ENCODE peak calls at places on chromosomes 1 and 21, in seven cellular contexts. N is fibroblast of lung, B is mesendoderm, P is NT2/D1, U is Karpas-422, K is IMR-90, O is PC-3. D is an unnamed sample.

GRCh38 chr1:44805311-44806024 is 1.7 kb downstream of the DYNLT4 start:
- DNase-seq in N (no peak), B (no peak), P (no peak), U (no peak), K (no peak), O (no peak), D (no peak)

GRCh38 chr1:69702085-69702484 is 134.4 kb downstream of the LRRC7 start:
- DNase-seq in N (no peak), B (no peak), P (no peak), U (no peak), K (no peak), O (peak; percentile 34), D (no peak)

GRCh38 chr21:34205811-34206635 is 132.6 kb downstream of the MRPS6 start:
- DNase-seq in N (no peak), B (no peak), P (no peak), U (no peak), K (no peak), O (peak; percentile 58), D (peak; percentile 53)

GRCh38 chr1:8352471-8352845 is 34.5 kb downstream of the SLC45A1 start:
- DNase-seq in N (no peak), B (no peak), P (no peak), U (no peak), K (no peak), O (no peak), D (no peak)

GRCh38 chr1:186089938-186090337 is 285.1 kb downstream of the TPR start:
- DNase-seq in N (no peak), B (no peak), P (no peak), U (no peak), K (peak; percentile 45), O (no peak), D (no peak)

GRCh38 chr1:172976222-172977041 is 74.3 kb downstream of the TNFSF18 start:
- DNase-seq in N (peak; percentile 97), B (no peak), P (no peak), U (no peak), K (peak; percentile 87), O (peak; percentile 100), D (peak; percentile 42)

GRCh38 chr1:112507896-112508241 is 896 bp upstream of the WNT2B start:
- DNase-seq in N (no peak), B (peak; percentile 68), P (no peak), U (no peak), K (no peak), O (peak; percentile 18), D (peak; percentile 47)

GRCh38 chr1:223819730-223820514 is 25.8 kb downstream of the TP53BP2 start:
- DNase-seq in N (peak; percentile 60), B (peak; percentile 93), P (no peak), U (no peak), K (peak; percentile 89), O (no peak), D (peak; percentile 76)

GRCh38 chr1:10507111-10507879 is 32.5 kb downstream of the PEX14 start:
- DNase-seq in N (peak; percentile 72), B (peak; percentile 83), P (no peak), U (peak; percentile 84), K (peak; percentile 83), O (peak; percentile 70), D (peak; percentile 91)

GRCh38 chr1:67149179-67149770 is 14.5 kb upstream of the C1orf141 start:
- DNase-seq in N (peak; percentile 76), B (peak; percentile 92), P (peak; percentile 88), U (peak; percentile 93), K (peak; percentile 82), O (peak; percentile 72), D (peak; percentile 91)

GRCh38 chr1:173295391-173295790 is 88.3 kb upstream of the TNFSF4 start:
- DNase-seq in N (peak; percentile 41), B (no peak), P (no peak), U (no peak), K (no peak), O (no peak), D (peak; percentile 51)

GRCh38 chr1:18936814-18937481 is 19.5 kb downstream of the IFFO2 start:
- DNase-seq in N (no peak), B (peak; percentile 49), P (no peak), U (no peak), K (no peak), O (no peak), D (no peak)

GRCh38 chr1:58746757-58747156 is 37.1 kb downstream of the JUN start:
- DNase-seq in N (peak; percentile 51), B (no peak), P (no peak), U (no peak), K (peak; percentile 72), O (peak; percentile 51), D (no peak)

GRCh38 chr1:7339953-7340352 is 431.1 kb upstream of the VAMP3 start:
- DNase-seq in N (no peak), B (no peak), P (no peak), U (no peak), K (peak; percentile 41), O (peak; percentile 3), D (no peak)

GRCh38 chr1:113320972-113321680 is 69.2 kb upstream of the MAGI3 start:
- DNase-seq in N (peak; percentile 66), B (no peak), P (no peak), U (no peak), K (peak; percentile 11), O (peak; percentile 11), D (peak; percentile 5)

GRCh38 chr1:151611288-151611790 is 511 bp upstream of the SNX27 start:
- DNase-seq in N (peak; percentile 36), B (peak; percentile 52), P (no peak), U (peak; percentile 50), K (peak; percentile 58), O (peak; percentile 71), D (peak; percentile 86)

GRCh38 chr1:26490155-26490554 is 17.9 kb downstream of the HMGN2 start:
- DNase-seq in N (no peak), B (no peak), P (no peak), U (no peak), K (no peak), O (no peak), D (no peak)

GRCh38 chr1:210915890-210916507 is 217.9 kb downstream of the KCNH1 start:
- DNase-seq in N (no peak), B (no peak), P (no peak), U (no peak), K (no peak), O (no peak), D (no peak)

GRCh38 chr1:29636936-29637335 is 400.6 kb downstream of the PTPRU start:
- DNase-seq in N (peak; percentile 15), B (no peak), P (no peak), U (no peak), K (no peak), O (no peak), D (no peak)

GRCh38 chr1:227037121-227037520 is 97.0 kb downstream of the COQ8A start:
- DNase-seq in N (no peak), B (no peak), P (no peak), U (no peak), K (no peak), O (no peak), D (no peak)

GRCh38 chr1:86788300-86789206 is 84.2 kb downstream of the SH3GLB1 start:
- DNase-seq in N (peak; percentile 99), B (no peak), P (no peak), U (no peak), K (peak; percentile 86), O (peak; percentile 79), D (peak; percentile 81)

GRCh38 chr1:220473440-220473839 is 54.5 kb upstream of the MARK1 start:
- DNase-seq in N (no peak), B (no peak), P (no peak), U (no peak), K (no peak), O (no peak), D (no peak)

GRCh38 chr1:203267912-203268311 is 37.4 kb upstream of the BTG2 start:
- DNase-seq in N (no peak), B (no peak), P (no peak), U (no peak), K (no peak), O (no peak), D (no peak)
- H3K4me3 ChIP-seq in N (peak overlapping the region; percentile 69), B (no peak overlapping the region), P (no peak overlapping the region), U (peak overlapping the region; percentile 63), K (peak overlapping the region; percentile 59), O (peak overlapping the region; percentile 71), D (peak overlapping the region; percentile 93)

GRCh38 chr1:23616292-23616822 is 57.1 kb upstream of the ID3 start:
- DNase-seq in N (no peak), B (no peak), P (no peak), U (no peak), K (no peak), O (no peak), D (no peak)

GRCh38 chr1:23619299-23620188 is 60.2 kb upstream of the ID3 start:
- DNase-seq in N (peak; percentile 24), B (peak; percentile 72), P (no peak), U (peak; percentile 62), K (peak; percentile 13), O (peak; percentile 63), D (peak; percentile 26)

GRCh38 chr1:23617019-23617418 is 57.7 kb upstream of the ID3 start:
- DNase-seq in N (no peak), B (no peak), P (no peak), U (no peak), K (no peak), O (no peak), D (no peak)

GRCh38 chr1:23620605-23621004 is 61.3 kb upstream of the ID3 start:
- DNase-seq in N (no peak), B (no peak), P (no peak), U (no peak), K (no peak), O (no peak), D (no peak)

GRCh38 chr1:23618586-23619083 is 59.3 kb upstream of the ID3 start:
- DNase-seq in N (no peak), B (no peak), P (no peak), U (peak; percentile 27), K (no peak), O (no peak), D (no peak)
- H3K9ac ChIP-seq in N (no peak overlapping the region), B (no peak overlapping the region), P (no peak overlapping the region), U (no peak overlapping the region), K (no peak overlapping the region), O (no peak overlapping the region), D (no peak overlapping the region)

DNA sequence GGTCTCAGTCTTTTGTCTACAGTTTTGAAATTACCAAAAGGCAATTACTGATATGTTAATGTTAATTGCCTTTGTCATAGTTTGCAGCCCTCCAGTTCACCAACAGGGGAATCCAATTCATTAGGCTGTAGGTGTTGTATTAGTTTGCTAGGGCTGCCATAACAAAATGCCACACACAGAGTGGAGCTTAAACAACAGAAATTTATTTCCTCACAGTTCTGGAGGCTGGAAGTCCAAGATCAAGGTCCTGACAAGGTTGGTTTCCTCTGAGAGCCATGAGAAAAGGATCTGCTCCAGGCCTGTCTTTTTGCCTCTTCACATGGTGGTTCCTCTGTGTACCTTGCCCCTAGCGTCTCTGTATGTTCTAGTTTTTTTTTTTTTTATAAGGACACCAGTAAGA is 1.3 kb downstream of the RTCA start:
- DNase-seq in N (no peak), B (no peak), P (no peak), U (no peak), K (no peak), O (no peak), D (no peak)
- H3K4me1 ChIP-seq in N (peaks cover 4% of the 10 kb centered on the region), B (no peaks in the 10 kb centered on the region), P (no peaks in the 10 kb centered on the region), U (peaks cover 23% of the 10 kb centered on the region), K (peaks cover 2% of the 10 kb centered on the region), O (peaks cover 10% of the 10 kb centered on the region), D (peaks cover 20% of the 10 kb centered on the region)

DNA sequence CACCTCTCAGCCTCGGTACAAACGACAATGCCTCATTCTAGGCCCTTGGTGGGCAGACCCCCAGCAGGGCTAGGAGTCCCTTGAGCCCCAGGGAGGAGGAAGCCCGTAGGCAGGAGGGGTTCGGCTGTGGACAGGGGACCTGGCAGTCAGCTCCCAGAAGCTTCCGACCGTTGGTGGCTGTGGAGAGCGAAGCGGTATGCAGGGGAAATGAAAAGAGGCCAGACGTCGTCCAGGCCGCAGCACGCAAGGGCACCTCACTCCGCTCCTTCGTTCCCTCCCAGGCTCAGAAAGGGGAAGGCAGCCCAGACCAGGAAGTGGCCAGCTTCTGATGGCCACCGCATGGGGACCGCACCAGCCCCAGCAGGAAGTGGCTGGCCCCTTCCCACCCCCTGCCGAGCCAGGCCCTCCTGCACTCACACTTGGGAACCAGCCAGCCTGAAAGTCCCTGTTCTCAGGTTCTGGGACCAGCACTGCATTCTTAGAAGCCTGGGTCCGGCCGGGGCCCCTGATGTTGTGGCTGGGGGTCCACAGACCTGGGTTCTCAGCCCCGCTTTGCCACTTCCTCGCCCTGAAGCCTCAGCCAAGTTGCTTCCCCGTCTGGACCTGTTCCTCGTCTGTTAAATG is 103.9 kb upstream of the RUNX3 start:
- DNase-seq in N (no peak), B (no peak), P (no peak), U (no peak), K (no peak), O (no peak), D (no peak)
- H3K4me3 ChIP-seq in N (no peak overlapping the region), B (no peak overlapping the region), P (no peak overlapping the region), U (no peak overlapping the region), K (no peak overlapping the region), O (no peak overlapping the region), D (no peak overlapping the region)

D was measured in adipocyte.